ENCODE peak calls at places on chromosomes 13 and 19, in nine cellular contexts. N is NCI-H2171 treated with DMSO at 0.1 percent for 48 hours, R is astrocyte of the spinal cord, Q is frontal cortex, L is T follicular helper cell, B is cardiac fibroblast, U is NCI-H510A, W is immature natural killer cell, X is GM04504. J is an unnamed sample.

GRCh38 chr19:38729653-38730469 is 14.4 kb downstream of the CAPN12 start:
- DNase-seq in N (peak), R (peak), Q (no peak), L (peak), B (peak), U (peak), W (peak), X (no peak), J (no peak)

GRCh38 chr13:112013665-112014064 is 53.3 kb upstream of the SOX1 start:
- DNase-seq in N (no peak), R (no peak), Q (no peak), L (no peak), B (no peak), U (no peak), W (no peak), X (no peak), J (no peak)

GRCh38 chr13:23570099-23570926 is at the start of gene TNFRSF19:
- DNase-seq in N (peak), R (peak), Q (no peak), L (no peak), B (peak), U (no peak), W (no peak), X (peak), J (peak)

GRCh38 chr19:12802267-12803106 is 618 bp downstream of the THSD8 start:
- DNase-seq in N (no peak), R (no peak), Q (peak), L (no peak), B (peak), U (no peak), W (no peak), X (no peak), J (no peak)

GRCh38 chr19:45151821-45152503 is 8.8 kb downstream of the NKPD1 start:
- DNase-seq in N (no peak), R (no peak), Q (peak), L (no peak), B (no peak), U (no peak), W (no peak), X (no peak), J (no peak)

GRCh38 chr13:41700790-41701310 is 243.5 kb downstream of the RGCC start:
- DNase-seq in N (no peak), R (peak), Q (no peak), L (no peak), B (peak), U (no peak), W (no peak), X (peak), J (peak)

GRCh38 chr19:756232-756631 is 5.3 kb downstream of the MISP start:
- DNase-seq in N (no peak), R (peak), Q (no peak), L (no peak), B (peak), U (no peak), W (no peak), X (no peak), J (no peak)

GRCh38 chr13:31962661-31963345 is 68.8 kb upstream of the FRY start:
- DNase-seq in N (no peak), R (no peak), Q (no peak), L (no peak), B (peak), U (no peak), W (no peak), X (no peak), J (no peak)

J was measured in BJ.